ENCODE peak calls at places on chromosomes 12 and 14, in four cellular contexts. U, X, L and I are unnamed samples.

GRCh38 chr14:104436047-104436531 is 143.5 kb upstream of the C14orf180 start:
- DNase-seq in U (peak), X (peak), L (peak), I (peak)

GRCh38 chr12:6567112-6567680 is 895 bp downstream of the NOP2 start:
- DNase-seq in U (no peak), X (no peak), L (no peak), I (no peak)

GRCh38 chr14:71231521-71232393 is 324.5 kb downstream of the PCNX1 start:
- DNase-seq in U (no peak), X (no peak), L (no peak), I (no peak)

GRCh38 chr12:80553316-80553715 is 109.3 kb downstream of the PTPRQ start:
- DNase-seq in U (no peak), X (no peak), L (peak), I (no peak)

GRCh38 chr14:99819514-99819913 is 26.3 kb downstream of the EML1 start:
- DNase-seq in U (no peak), X (no peak), L (no peak), I (peak)

GRCh38 chr12:116916714-116917114 is 6.0 kb downstream of the FBXW8 start:
- DNase-seq in U (no peak), X (peak), L (peak), I (no peak)

GRCh38 chr12:18467636-18468520 is 206.6 kb downstream of the PIK3C2G start:
- DNase-seq in U (no peak), X (no peak), L (no peak), I (no peak)

GRCh38 chr12:32036477-32037263 is 70.0 kb upstream of the BICD1 start:
- DNase-seq in U (no peak), X (no peak), L (no peak), I (no peak)

GRCh38 chr14:28767239-28767850 is 758 bp downstream of the FOXG1 start:
- DNase-seq in U (no peak), X (no peak), L (no peak), I (no peak)

GRCh38 chr12:113086249-113087164 is 30.0 kb downstream of the DTX1 start:
- DNase-seq in U (no peak), X (no peak), L (no peak), I (no peak)

GRCh38 chr12:82554529-82554928 is 132.2 kb upstream of the TMTC2 start:
- DNase-seq in U (no peak), X (no peak), L (no peak), I (no peak)

GRCh38 chr12:26554332-26554731 is 278.7 kb downstream of the ITPR2 start:
- DNase-seq in U (no peak), X (no peak), L (no peak), I (no peak)

GRCh38 chr14:75566321-75566720 is 12.1 kb upstream of the FLVCR2 start:
- DNase-seq in U (no peak), X (peak), L (peak), I (no peak)

GRCh38 chr12:123036471-123037285 is 56.2 kb downstream of the ARL6IP4 start:
- DNase-seq in U (no peak), X (no peak), L (no peak), I (no peak)

GRCh38 chr12:1488908-1489381 is 105.4 kb downstream of the FBXL14 start:
- DNase-seq in U (no peak), X (no peak), L (peak), I (no peak)
- H3K27ac ChIP-seq in U (no peak), X (no peak), L (peak), I (no peak)

GRCh38 chr14:101855958-101856357 is 94.4 kb downstream of the PPP2R5C start:
- DNase-seq in U (no peak), X (no peak), L (no peak), I (no peak)
- H3K27ac ChIP-seq in U (no peak), X (no peak), L (no peak), I (no peak)

GRCh38 chr12:54407183-54407905 is 11.7 kb downstream of the ITGA5 start:
- DNase-seq in U (no peak), X (no peak), L (no peak), I (no peak)

GRCh38 chr12:54405573-54405972 is 13.5 kb downstream of the ITGA5 start:
- DNase-seq in U (peak), X (no peak), L (no peak), I (no peak)

GRCh38 chr12:54404061-54405004 is 14.7 kb downstream of the ITGA5 start:
- DNase-seq in U (peak), X (no peak), L (peak), I (peak)

GRCh38 chr12:54401127-54401526 is 16.6 kb upstream of the ZNF385A start:
- DNase-seq in U (no peak), X (no peak), L (no peak), I (no peak)

DNA sequence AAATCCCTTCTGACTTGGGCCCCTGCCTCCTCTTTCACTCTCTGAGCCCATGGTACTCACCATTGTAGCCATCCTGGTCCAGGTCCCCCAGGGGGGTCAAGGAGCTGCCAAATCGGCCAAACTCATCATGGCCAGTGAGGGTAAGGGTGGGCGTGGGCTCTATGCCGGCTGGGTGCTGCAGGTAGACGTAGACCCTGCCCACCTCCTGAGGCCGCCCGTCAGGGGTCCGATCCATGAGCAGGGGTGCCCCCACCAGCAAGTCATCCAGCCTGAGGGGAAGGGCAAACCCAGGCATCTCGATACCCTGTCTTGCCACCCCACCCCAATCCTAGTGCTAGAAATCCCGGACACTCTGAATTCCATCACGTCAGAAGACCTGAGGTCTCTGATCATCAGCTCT is 14.0 kb downstream of the ITGA5 start:
- DNase-seq in U (peak), X (no peak), L (no peak), I (no peak)
- H3K27ac ChIP-seq in U (no peak), X (no peak), L (no peak), I (peak)

GRCh38 chr12:19771858-19772257 is 332.6 kb downstream of the AEBP2 start:
- DNase-seq in U (peak), X (no peak), L (no peak), I (no peak)
- H3K27ac ChIP-seq in U (peak), X (no peak), L (no peak), I (no peak)

GRCh38 chr14:91858536-91859275 is 8.6 kb downstream of the TC2N start:
- DNase-seq in U (no peak), X (no peak), L (peak), I (no peak)

GRCh38 chr14:91861091-91861490 is 6.2 kb downstream of the TC2N start:
- DNase-seq in U (no peak), X (no peak), L (no peak), I (no peak)

GRCh38 chr14:91860238-91860637 is 7.1 kb downstream of the TC2N start:
- DNase-seq in U (no peak), X (no peak), L (no peak), I (no peak)

GRCh38 chr14:91866061-91866460 is 1.3 kb downstream of the TC2N start:
- DNase-seq in U (no peak), X (no peak), L (no peak), I (no peak)

GRCh38 chr14:91862417-91862816 is 4.9 kb downstream of the TC2N start:
- DNase-seq in U (no peak), X (no peak), L (no peak), I (no peak)
- H3K27ac ChIP-seq in U (no peak), X (no peak), L (no peak), I (no peak)